ENCODE peak calls at places on chromosomes 13 and 19, in nine cellular contexts. Z, P, S, M, N, E, V, Y and C are unnamed samples.
A peak's percentile ranks its signal among the peaks of the same experiment; 100 is the strongest.

GRCh38 chr13:65470781-65471180 is 1759.4 kb downstream of the PCDH9 start:
- DNase-seq in P (peak; percentile 59), V (no peak), S (no peak), Y (no peak), M (no peak), N (no peak), E (no peak), Z (no peak), C (no peak)

GRCh38 chr19:49930483-49931011 is 1.2 kb upstream of the NUP62 start:
- DNase-seq in E (no peak), S (no peak), P (peak; percentile 24), Z (peak; percentile 38), N (no peak), Y (no peak), V (peak; percentile 24), M (peak; percentile 23), C (no peak)

GRCh38 chr19:35718345-35719041 is 690 bp downstream of the KMT2B start:
- DNase-seq in S (peak; percentile 45), N (no peak), P (peak; percentile 31), V (peak; percentile 49), Y (peak; percentile 36), M (peak; percentile 58), E (no peak), Z (no peak), C (peak; percentile 27)

GRCh38 chr13:41543664-41544300 is 86.4 kb downstream of the RGCC start:
- DNase-seq in Y (no peak), E (no peak), S (no peak), V (no peak), M (no peak), P (no peak), N (no peak), Z (no peak), C (no peak)

GRCh38 chr19:29308977-29309520 is 96.1 kb upstream of the UQCRFS1 start:
- DNase-seq in N (no peak), E (no peak), M (no peak), Y (no peak), V (no peak), Z (no peak), S (no peak), P (no peak), C (no peak)

GRCh38 chr19:40923934-40924391 is 41.9 kb upstream of the CYP2A7 start:
- DNase-seq in V (no peak), P (no peak), E (no peak), N (no peak), S (no peak), Z (no peak), M (no peak), Y (no peak), C (no peak)

GRCh38 chr19:11381535-11382369 is 2.4 kb downstream of the EPOR start:
- DNase-seq in M (peak; percentile 82), N (no peak), Y (peak; percentile 40), E (peak; percentile 51), V (peak; percentile 78), S (no peak), Z (peak; percentile 90), P (peak; percentile 71), C (peak; percentile 71)

GRCh38 chr19:28299649-28300048 is 913.3 kb downstream of the UQCRFS1 start:
- DNase-seq in P (no peak), S (no peak), V (no peak), E (no peak), Y (no peak), Z (no peak), M (no peak), N (no peak), C (no peak)

GRCh38 chr13:42893346-42893745 is 98.7 kb downstream of the EPSTI1 start:
- DNase-seq in S (no peak), M (no peak), P (peak; percentile 32), V (no peak), N (no peak), Z (no peak), E (no peak), Y (no peak), C (no peak)

GRCh38 chr13:41402695-41403511 is 54.4 kb upstream of the RGCC start:
- DNase-seq in Z (no peak), N (no peak), P (no peak), M (no peak), Y (no peak), V (no peak), E (no peak), S (no peak), C (no peak)

GRCh38 chr19:31348416-31349159 is 648 bp downstream of the TSHZ3 start:
- DNase-seq in S (peak; percentile 29), M (no peak), Z (no peak), N (no peak), Y (no peak), V (no peak), P (peak; percentile 62), E (no peak), C (no peak)

GRCh38 chr19:7545295-7545694 is 9.8 kb downstream of the PNPLA6 start:
- DNase-seq in V (no peak), Z (no peak), S (no peak), P (no peak), M (no peak), N (no peak), E (no peak), Y (no peak), C (no peak)

GRCh38 chr19:12345197-12345596 is 11.8 kb upstream of the ZNF563 start:
- DNase-seq in Y (no peak), S (no peak), Z (no peak), P (no peak), N (no peak), M (no peak), V (no peak), E (no peak), C (no peak)

GRCh38 chr19:13985771-13986347 is 20.3 kb downstream of the RFX1 start:
- DNase-seq in S (no peak), N (no peak), M (no peak), E (no peak), Z (no peak), V (no peak), Y (no peak), P (no peak), C (no peak)

GRCh38 chr13:21800847-21801616 is 130.2 kb downstream of the FGF9 start:
- DNase-seq in Y (no peak), S (no peak), E (no peak), P (no peak), M (no peak), V (no peak), N (no peak), Z (no peak), C (no peak)

GRCh38 chr19:39413903-39414608 is 1.6 kb downstream of the PLEKHG2 start:
- DNase-seq in S (no peak), V (peak; percentile 31), E (no peak), P (peak; percentile 49), M (peak; percentile 35), N (no peak), Y (no peak), Z (no peak), C (peak; percentile 16)

GRCh38 chr13:45068036-45069001 is 52.0 kb upstream of the GTF2F2 start:
- DNase-seq in P (no peak), Z (no peak), S (no peak), V (peak; percentile 11), N (no peak), M (no peak), Y (no peak), E (no peak), C (no peak)

GRCh38 chr19:14337510-14337909 is 43.7 kb upstream of the ADGRE5 start:
- DNase-seq in S (no peak), M (peak; percentile 32), P (peak; percentile 14), Z (peak; percentile 79), V (peak; percentile 76), N (no peak), E (no peak), Y (peak; percentile 29), C (no peak)

GRCh38 chr19:8185343-8186068 is 23.7 kb upstream of the CERS4 start:
- DNase-seq in N (no peak), P (peak; percentile 58), M (no peak), Z (no peak), Y (no peak), S (no peak), E (no peak), V (no peak), C (no peak)

GRCh38 chr13:95784891-95785290 is 108.0 kb downstream of the DNAJC3 start:
- DNase-seq in M (no peak), E (no peak), P (peak; percentile 6), S (no peak), V (no peak), Z (no peak), N (no peak), Y (no peak), C (no peak)

GRCh38 chr19:28493881-28494280 is 719.1 kb downstream of the UQCRFS1 start:
- DNase-seq in N (no peak), Z (no peak), Y (no peak), P (no peak), S (no peak), E (no peak), M (no peak), V (no peak), C (no peak)

GRCh38 chr13:46339035-46339666 is 47.9 kb downstream of the RUBCNL start:
- DNase-seq in N (no peak), M (peak; percentile 65), Z (no peak), V (peak; percentile 31), E (no peak), P (peak; percentile 50), Y (no peak), S (no peak), C (no peak)

GRCh38 chr13:109253316-109253715 is 533.1 kb downstream of the IRS2 start:
- DNase-seq in Z (no peak), Y (no peak), E (no peak), S (no peak), N (no peak), M (no peak), V (no peak), P (no peak), C (no peak)

GRCh38 chr13:30154531-30154930 is 152.8 kb downstream of the KATNAL1 start:
- DNase-seq in Y (no peak), E (no peak), V (no peak), S (no peak), M (no peak), Z (no peak), N (no peak), P (no peak), C (no peak)

GRCh38 chr13:27607125-27607524 is 13.2 kb downstream of the LNX2 start:
- DNase-seq in E (no peak), S (no peak), P (peak; percentile 78), Z (peak; percentile 56), Y (no peak), V (peak; percentile 23), M (no peak), N (peak; percentile 41), C (no peak)

GRCh38 chr13:113599396-113599795 is 14.8 kb downstream of the TFDP1 start:
- DNase-seq in Y (no peak), P (no peak), E (no peak), M (no peak), Z (no peak), V (no peak), N (no peak), S (no peak), C (no peak)

GRCh38 chr13:106561551-106562170 is 6.3 kb downstream of the ARGLU1 start:
- DNase-seq in V (no peak), Z (no peak), P (no peak), N (no peak), Y (no peak), E (no peak), S (no peak), M (peak; percentile 76), C (no peak)

GRCh38 chr19:52200044-52200443 is 10.2 kb downstream of the PPP2R1A start:
- DNase-seq in M (no peak), Y (no peak), S (no peak), Z (no peak), N (peak; percentile 21), E (no peak), P (peak; percentile 75), V (no peak), C (no peak)

GRCh38 chr13:113162783-113163685 is 4.6 kb downstream of the PROZ start:
- DNase-seq in E (no peak), N (no peak), Z (no peak), P (no peak), V (no peak), S (no peak), M (peak; percentile 12), Y (no peak), C (no peak)

GRCh38 chr19:33192010-33192409 is 2.1 kb upstream of the LRP3 start:
- DNase-seq in M (no peak), Y (no peak), V (no peak), E (no peak), P (no peak), Z (no peak), N (no peak), S (no peak), C (no peak)

GRCh38 chr13:113926951-113927660 is 46.8 kb downstream of the C13orf46 start:
- DNase-seq in S (no peak), Y (no peak), P (no peak), M (no peak), N (no peak), V (no peak), E (no peak), Z (no peak), C (no peak)